ENCODE peak calls at places on chromosome 7, in eight cellular contexts. V is lung; K is fibroblast of lung; T is CD8-positive, alpha-beta T cell; N is mammary epithelial cell; M is suprapubic skin; S is colonic mucosa; I is CD4-positive, alpha-beta memory T cell. H is an unnamed sample.

GRCh38 chr7:80279760-80280159 is 145.1 kb downstream of the GNAI1 start:
- DNase-seq in M (no peak), N (no peak), K (no peak), V (no peak), S (no peak), T (no peak), I (no peak), H (no peak)

GRCh38 chr7:71733108-71733870 is 601.3 kb downstream of the GALNT17 start:
- DNase-seq in M (peak; percentile 87), N (peak; percentile 40), T (peak; percentile 42), K (peak; percentile 44), S (peak; percentile 77), I (peak; percentile 43), V (peak; percentile 79), H (peak; percentile 35)

GRCh38 chr7:77184990-77185389 is 14.6 kb downstream of the FGL2 start:
- DNase-seq in V (no peak), I (no peak), S (no peak), T (no peak), N (no peak), M (no peak), K (peak; percentile 43), H (no peak)

GRCh38 chr7:96321041-96321669 is 743 bp downstream of the SLC25A13 start:
- DNase-seq in T (peak; percentile 45), K (peak; percentile 81), I (peak; percentile 53), N (peak; percentile 81), S (peak; percentile 92), V (peak; percentile 86), M (peak; percentile 93), H (peak; percentile 23)

GRCh38 chr7:37488163-37488759 is 39.6 kb upstream of the ELMO1 start:
- DNase-seq in T (no peak), K (peak; percentile 5), S (no peak), V (no peak), N (peak; percentile 58), M (no peak), I (no peak), H (no peak)

GRCh38 chr7:140525741-140526140 is 46.4 kb upstream of the MKRN1 start:
- DNase-seq in V (no peak), N (peak; percentile 83), M (no peak), S (peak; percentile 77), T (no peak), K (peak; percentile 83), I (peak; percentile 50), H (peak; percentile 10)

GRCh38 chr7:988426-988911 is 5.5 kb downstream of the CYP2W1 start:
- DNase-seq in K (peak; percentile 39), S (no peak), M (no peak), V (no peak), T (no peak), N (no peak), I (no peak), H (no peak)

GRCh38 chr7:369476-369980 is 79.6 kb downstream of the FOXL3 start:
- DNase-seq in K (no peak), N (peak; percentile 58), M (no peak), V (no peak), I (peak; percentile 6), T (no peak), S (peak; percentile 57), H (no peak)

GRCh38 chr7:45187946-45188411 is 30.4 kb downstream of the RAMP3 start:
- DNase-seq in N (no peak), M (peak; percentile 50), S (no peak), K (no peak), V (no peak), I (no peak), T (no peak), H (no peak)

GRCh38 chr7:100465702-100466311 is 1.7 kb upstream of the SPACDR start:
- DNase-seq in T (no peak), V (peak; percentile 59), K (peak; percentile 74), I (peak; percentile 15), S (peak; percentile 56), N (no peak), M (no peak), H (no peak)

GRCh38 chr7:112138453-112138852 is 67.7 kb downstream of the DOCK4 start:
- DNase-seq in N (no peak), M (no peak), I (no peak), T (no peak), V (no peak), K (no peak), S (no peak), H (no peak)

GRCh38 chr7:35908305-35909223 is 107.7 kb downstream of the SEPTIN7 start:
- DNase-seq in T (no peak), V (no peak), M (no peak), K (no peak), S (no peak), I (no peak), N (no peak), H (no peak)

GRCh38 chr7:77980087-77980713 is 181.6 kb downstream of the PHTF2 start:
- DNase-seq in N (no peak), I (no peak), K (no peak), V (no peak), T (no peak), S (no peak), M (no peak), H (no peak)

GRCh38 chr7:84701524-84702306 is 485.1 kb downstream of the SEMA3D start:
- DNase-seq in I (no peak), S (peak; percentile 28), K (peak; percentile 99), N (peak; percentile 36), T (no peak), M (no peak), V (no peak), H (no peak)

GRCh38 chr7:105224884-105225651 is 163.7 kb downstream of the SRPK2 start:
- DNase-seq in T (no peak), V (no peak), I (no peak), M (no peak), N (peak; percentile 91), S (no peak), K (peak; percentile 95), H (no peak)

GRCh38 chr7:8213381-8213780 is 48.6 kb downstream of the ICA1 start:
- DNase-seq in T (no peak), N (no peak), M (no peak), I (no peak), S (no peak), V (no peak), K (no peak), H (no peak)

GRCh38 chr7:115838829-115839228 is 191.7 kb downstream of the TFEC start:
- DNase-seq in N (no peak), M (no peak), K (no peak), S (no peak), I (no peak), T (no peak), V (no peak), H (no peak)

GRCh38 chr7:78020131-78020873 is 221.7 kb downstream of the PHTF2 start:
- DNase-seq in S (peak; percentile 79), N (peak; percentile 60), V (peak; percentile 74), I (peak; percentile 45), K (peak; percentile 77), T (peak; percentile 25), M (no peak), H (peak; percentile 13)

GRCh38 chr7:78134256-78134655 is 335.7 kb downstream of the PHTF2 start:
- DNase-seq in K (peak; percentile 58), N (peak; percentile 23), V (no peak), M (no peak), T (no peak), I (no peak), S (no peak), H (no peak)

GRCh38 chr7:42964849-42965805 is 33.0 kb downstream of the MRPL32 start:
- DNase-seq in I (no peak), V (no peak), K (peak; percentile 14), M (no peak), N (peak; percentile 6), T (no peak), S (no peak), H (no peak)

GRCh38 chr7:99624487-99624886 is 7.7 kb downstream of the ZSCAN25 start:
- DNase-seq in V (no peak), M (no peak), I (peak; percentile 81), T (peak; percentile 94), N (no peak), K (no peak), S (no peak), H (peak; percentile 67)

GRCh38 chr7:19116121-19117080 is 1.0 kb downstream of the TWIST1 start:
- DNase-seq in V (no peak), N (peak; percentile 42), I (no peak), T (no peak), M (no peak), S (no peak), K (peak; percentile 58), H (no peak)

GRCh38 chr7:52843436-52843835 is 192.0 kb upstream of the POM121L12 start:
- DNase-seq in M (no peak), T (no peak), K (no peak), I (no peak), S (no peak), V (no peak), N (no peak), H (no peak)
- H3K4me1 ChIP-seq in M (no peaks in the 10 kb centered on the region), T (no peaks in the 10 kb centered on the region), K (no peaks in the 10 kb centered on the region), I (no peaks in the 10 kb centered on the region), S (no peaks in the 10 kb centered on the region), V (no peaks in the 10 kb centered on the region), N (no peaks in the 10 kb centered on the region), H (no peaks in the 10 kb centered on the region)

DNA sequence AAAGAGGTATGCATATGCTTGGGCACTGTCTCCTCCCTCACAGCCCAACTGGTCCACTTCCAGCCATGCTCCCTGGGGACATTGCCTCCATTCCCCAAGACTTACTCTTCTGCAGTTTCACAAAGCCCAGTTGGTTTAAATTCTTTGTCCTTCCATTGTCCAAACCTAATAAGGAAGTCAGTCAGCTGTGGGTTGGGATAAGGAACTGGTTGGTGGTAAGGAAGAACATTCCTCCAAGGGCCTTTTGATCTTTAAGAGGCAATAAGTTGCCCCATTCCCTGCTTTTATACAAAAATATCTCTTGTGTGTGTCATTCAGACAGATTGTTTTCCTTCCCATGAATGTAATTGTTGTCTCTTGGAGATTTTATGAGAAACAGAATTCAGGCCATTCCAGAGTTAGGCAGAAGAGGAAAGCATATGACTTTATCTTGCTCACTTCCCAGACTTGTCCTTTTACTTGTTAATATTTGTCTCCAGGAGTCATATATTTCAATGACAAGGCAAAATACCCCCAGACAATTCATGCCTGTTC is 673.7 kb downstream of the SUGCT start:
- DNase-seq in I (no peak), T (no peak), V (no peak), N (peak; percentile 67), K (peak; percentile 96), S (peak; percentile 31), M (no peak), H (no peak)
- H3K27ac ChIP-seq in I (no peak overlapping the region), T (no peak overlapping the region), V (no peak overlapping the region), N (no peak overlapping the region), K (peak overlapping the region; percentile 60), S (peak overlapping the region; percentile 52), M (no peak overlapping the region), H (no peak overlapping the region)

GRCh38 chr7:134726581-134726980 is 52.9 kb upstream of the CALD1 start:
- DNase-seq in K (no peak), V (no peak), N (no peak), T (no peak), S (no peak), M (no peak), I (no peak), H (no peak)
- H3K4me1 ChIP-seq in K (peaks cover 27% of the 10 kb centered on the region), V (no peaks in the 10 kb centered on the region), N (no peaks in the 10 kb centered on the region), T (no peaks in the 10 kb centered on the region), S (no peaks in the 10 kb centered on the region), M (peaks cover 33% of the 10 kb centered on the region), I (no peaks in the 10 kb centered on the region), H (no peaks in the 10 kb centered on the region)

DNA sequence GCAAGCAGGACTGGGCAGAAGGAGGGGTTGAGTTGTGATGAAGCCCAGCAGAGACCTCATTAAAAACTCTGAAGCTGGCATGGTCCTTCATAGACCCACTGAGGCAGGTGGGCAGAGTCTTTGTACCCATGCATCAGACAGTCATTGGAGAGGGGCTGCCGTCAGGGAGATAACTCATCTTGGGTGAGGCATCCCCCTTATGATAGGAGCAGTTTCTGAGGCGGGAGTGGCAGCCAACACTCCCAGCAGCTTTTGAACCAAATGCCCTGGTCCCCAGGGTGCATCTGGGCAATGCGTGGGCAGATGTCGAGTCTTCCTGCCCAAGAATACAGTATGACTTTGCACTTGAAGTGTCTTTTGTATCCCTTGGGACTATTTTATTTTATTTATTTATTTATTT is 68.1 kb downstream of the HTR5A start:
- DNase-seq in M (no peak), S (no peak), I (no peak), T (no peak), V (no peak), N (no peak), K (no peak), H (no peak)
- H3K27ac ChIP-seq in M (no peak overlapping the region), S (no peak overlapping the region), I (no peak overlapping the region), T (no peak overlapping the region), V (no peak overlapping the region), N (no peak overlapping the region), K (no peak overlapping the region), H (no peak overlapping the region)

H was measured in CD8-positive, alpha-beta memory T cell.